ENCODE peak calls at places on chromosomes 1 and 21, in eight cellular contexts. K is RPMI8226; O is endothelial cell; F is activated T-helper 1 cell treated with anti-CD3 and anti-CD28 coated beads, Interleukin-2, amount 50 U/mL, for 16 hours; S is GM20000; Q is A172; H is sciatic nerve; E is head of caudate nucleus. J is an unnamed sample.

GRCh38 chr1:192983349-192983980 is 75.7 kb downstream of the UCHL5 start:
- DNase-seq in K (no peak), O (no peak), F (no peak), S (peak), Q (no peak), H (no peak), E (no peak), J (no peak)

GRCh38 chr21:46092026-46092764 is 5.7 kb upstream of the COL6A2 start:
- DNase-seq in K (no peak), O (no peak), F (no peak), S (no peak), Q (peak), H (peak), E (no peak), J (peak)

GRCh38 chr1:154755858-154756730 is 114.0 kb downstream of the KCNN3 start:
- DNase-seq in K (peak), O (no peak), F (no peak), S (no peak), Q (no peak), H (peak), E (no peak), J (peak)

GRCh38 chr21:34707876-34708325 is 39.1 kb downstream of the CLIC6 start:
- DNase-seq in K (peak), O (no peak), F (no peak), S (peak), Q (no peak), H (no peak), E (no peak), J (no peak)

GRCh38 chr21:32771134-32771523 is 426 bp downstream of the PAXBP1 start:
- DNase-seq in K (peak), O (peak), F (peak), S (peak), Q (peak), H (peak), E (no peak), J (peak)

GRCh38 chr1:39177641-39178040 is 26.9 kb upstream of the MACF1 start:
- DNase-seq in K (no peak), O (no peak), F (no peak), S (no peak), Q (no peak), H (no peak), E (no peak), J (no peak)

GRCh38 chr1:7941437-7941793 is 776 bp upstream of the TNFRSF9 start:
- DNase-seq in K (no peak), O (no peak), F (no peak), S (no peak), Q (peak), H (no peak), E (no peak), J (peak)

GRCh38 chr1:19756480-19756879 is 43.2 kb downstream of the TMCO4 start:
- DNase-seq in K (no peak), O (no peak), F (no peak), S (no peak), Q (peak), H (no peak), E (no peak), J (no peak)

J was measured in Daoy.